ENCODE peak calls at places on chromosome 15, in six cellular contexts. Q is T-helper 17 cell; C is fibroblast of lung; H is stimulated activated CD8-positive, alpha-beta memory T cell treated with anti-CD3 and anti-CD28 coated beads, Interleukin-15, amount 100 ng/mL, for 24 hours; L is ACHN; G is G401. M is an unnamed sample.

GRCh38 chr15:64883997-64884511 is 27.6 kb upstream of the ANKDD1A start:
- DNase-seq in C (peak), Q (peak), H (peak), G (peak), L (peak), M (peak)

GRCh38 chr15:66293419-66294156 is at the start of gene DIS3L:
- DNase-seq in G (peak), C (peak), L (peak), H (peak), Q (peak), M (peak)

GRCh38 chr15:90101969-90102890 is at the start of gene IDH2:
- DNase-seq in H (peak), G (peak), Q (peak), L (peak), C (peak), M (peak)

GRCh38 chr15:49987198-49987785 is 131.7 kb downstream of the ATP8B4 start:
- DNase-seq in H (no peak), Q (no peak), L (no peak), G (peak), C (peak), M (no peak)

GRCh38 chr15:92882697-92883642 is 17.2 kb upstream of the CHD2 start:
- DNase-seq in G (peak), L (no peak), Q (peak), H (no peak), C (no peak), M (no peak)

GRCh38 chr15:62165029-62165792 is at the start of gene C2CD4B:
- DNase-seq in H (no peak), C (no peak), Q (peak), L (no peak), G (no peak), M (no peak)

GRCh38 chr15:44545934-44546802 is 9.2 kb downstream of the EIF3J start:
- DNase-seq in H (no peak), G (no peak), Q (no peak), L (peak), C (peak), M (peak)

GRCh38 chr15:48802867-48803266 is 8.0 kb downstream of the CEP152 start:
- DNase-seq in H (no peak), L (peak), C (peak), Q (no peak), G (no peak), M (peak)

GRCh38 chr15:74322558-74323180 is 44.8 kb downstream of the CYP11A1 start:
- DNase-seq in L (peak), C (peak), G (peak), H (no peak), Q (peak), M (peak)

GRCh38 chr15:75902129-75902557 is 1.5 kb upstream of the FBXO22 start:
- DNase-seq in H (no peak), G (no peak), C (no peak), L (no peak), Q (no peak), M (no peak)

GRCh38 chr15:29018983-29019875 is 133.5 kb downstream of the APBA2 start:
- DNase-seq in H (no peak), C (no peak), Q (no peak), G (peak), L (no peak), M (no peak)

GRCh38 chr15:40182358-40183029 is 21.6 kb downstream of the BUB1B start:
- DNase-seq in G (no peak), C (no peak), H (no peak), L (no peak), Q (no peak), M (peak)

GRCh38 chr15:73457334-73457733 is 14.4 kb downstream of the REC114 start:
- DNase-seq in G (no peak), L (no peak), H (no peak), Q (no peak), C (no peak), M (no peak)

GRCh38 chr15:69804786-69805185 is 292.9 kb downstream of the TLE3 start:
- DNase-seq in H (no peak), C (no peak), G (no peak), L (no peak), Q (no peak), M (no peak)

GRCh38 chr15:39444729-39445470 is 136.0 kb upstream of the THBS1 start:
- DNase-seq in C (no peak), Q (no peak), H (no peak), G (no peak), L (no peak), M (peak)

GRCh38 chr15:53862371-53862770 is 102.9 kb upstream of the WDR72 start:
- DNase-seq in C (no peak), Q (no peak), L (no peak), G (no peak), H (no peak), M (no peak)

M was measured in fibroblast of gingiva.